ENCODE peak calls at places on chromosomes 2 and 18, in ten cellular contexts. I is sigmoid colon, N is tibial nerve, Y is stomach, T is transverse colon, O is A549, G is GM12878, X is SK-N-SH, B is ovary, Q is suprapubic skin. S is an unnamed sample.
A peak's percentile ranks its signal among the peaks of the same experiment; 100 is the strongest.

GRCh38 chr2:55431982-55432627 is 12.4 kb upstream of the CCDC88A start:
- DNase-seq in Y (no peak), G (no peak), B (no peak), X (peak; percentile 39), Q (no peak), T (no peak), N (no peak), O (peak; percentile 56), I (no peak), S (no peak)

GRCh38 chr18:79690071-79690470 is 10.5 kb downstream of the CTDP1 start:
- DNase-seq in Q (no peak), Y (no peak), T (no peak), B (no peak), N (no peak), X (peak; percentile 3), I (peak; percentile 45), O (no peak), G (no peak), S (no peak)

GRCh38 chr2:112001136-112001764 is 53.8 kb upstream of the TMEM87B start:
- DNase-seq in T (no peak), B (no peak), G (peak; percentile 24), Y (no peak), N (no peak), X (no peak), Q (no peak), I (no peak), O (no peak), S (no peak)

GRCh38 chr2:223797811-223798721 is 39.3 kb downstream of the AP1S3 start:
- DNase-seq in Y (no peak), T (no peak), G (peak; percentile 56), I (no peak), X (peak; percentile 48), N (no peak), B (peak; percentile 32), O (peak; percentile 66), Q (no peak), S (no peak)

GRCh38 chr2:134619250-134619649 is 99.5 kb downstream of the TMEM163 start:
- DNase-seq in B (no peak), O (no peak), N (no peak), G (no peak), Y (no peak), Q (no peak), X (no peak), T (no peak), I (no peak), S (no peak)

GRCh38 chr18:47250415-47251046 is 929 bp downstream of the SKOR2 start:
- DNase-seq in O (no peak), I (no peak), N (no peak), X (peak; percentile 49), T (no peak), B (no peak), Y (no peak), G (no peak), Q (no peak), S (no peak)

GRCh38 chr2:117269574-117269973 is 544.9 kb upstream of the DDX18 start:
- DNase-seq in N (no peak), G (no peak), Y (no peak), B (no peak), T (no peak), X (peak; percentile 44), Q (no peak), O (no peak), I (no peak), S (no peak)

GRCh38 chr18:44715245-44715644 is 34.6 kb downstream of the SETBP1 start:
- DNase-seq in Q (no peak), I (peak; percentile 93), X (no peak), Y (no peak), N (no peak), O (no peak), G (no peak), T (peak; percentile 47), B (no peak), S (no peak)

GRCh38 chr18:6885992-6886823 is 156.7 kb downstream of the ARHGAP28 start:
- DNase-seq in G (no peak), N (no peak), B (peak; percentile 71), Y (peak; percentile 40), X (peak; percentile 65), T (peak; percentile 14), Q (no peak), I (no peak), O (peak; percentile 24), S (no peak)

GRCh38 chr18:61953161-61953560 is 60.4 kb upstream of the RNF152 start:
- DNase-seq in B (no peak), O (no peak), I (no peak), X (no peak), T (no peak), N (no peak), G (no peak), Y (no peak), Q (no peak), S (no peak)

GRCh38 chr18:9627642-9628041 is 13.3 kb upstream of the PPP4R1 start:
- DNase-seq in Q (no peak), Y (no peak), T (no peak), N (no peak), X (no peak), O (no peak), I (no peak), G (no peak), B (no peak), S (peak; percentile 42)

GRCh38 chr18:31454066-31454708 is 6.6 kb downstream of the DSG3 start:
- DNase-seq in Q (no peak), N (no peak), X (no peak), O (peak; percentile 82), B (no peak), I (no peak), G (no peak), Y (no peak), T (no peak), S (no peak)

GRCh38 chr2:240508832-240509545 is 48.8 kb downstream of the ANKMY1 start:
- DNase-seq in N (no peak), T (no peak), Y (no peak), B (no peak), O (no peak), Q (no peak), X (peak; percentile 3), I (no peak), G (no peak), S (peak; percentile 64)

GRCh38 chr2:240509667-240510512 is 47.9 kb downstream of the ANKMY1 start:
- DNase-seq in G (no peak), I (no peak), T (no peak), Y (no peak), N (no peak), Q (no peak), X (peak; percentile 9), O (no peak), B (no peak), S (peak; percentile 86)

GRCh38 chr2:240512109-240512485 is 45.7 kb downstream of the ANKMY1 start:
- DNase-seq in N (no peak), O (no peak), X (no peak), G (no peak), I (no peak), Q (no peak), B (no peak), T (no peak), Y (no peak), S (no peak)

GRCh38 chr2:240511351-240512108 is 46.3 kb downstream of the ANKMY1 start:
- DNase-seq in T (no peak), Q (no peak), Y (no peak), X (no peak), I (no peak), N (no peak), B (no peak), O (no peak), G (no peak), S (peak; percentile 37)

DNA sequence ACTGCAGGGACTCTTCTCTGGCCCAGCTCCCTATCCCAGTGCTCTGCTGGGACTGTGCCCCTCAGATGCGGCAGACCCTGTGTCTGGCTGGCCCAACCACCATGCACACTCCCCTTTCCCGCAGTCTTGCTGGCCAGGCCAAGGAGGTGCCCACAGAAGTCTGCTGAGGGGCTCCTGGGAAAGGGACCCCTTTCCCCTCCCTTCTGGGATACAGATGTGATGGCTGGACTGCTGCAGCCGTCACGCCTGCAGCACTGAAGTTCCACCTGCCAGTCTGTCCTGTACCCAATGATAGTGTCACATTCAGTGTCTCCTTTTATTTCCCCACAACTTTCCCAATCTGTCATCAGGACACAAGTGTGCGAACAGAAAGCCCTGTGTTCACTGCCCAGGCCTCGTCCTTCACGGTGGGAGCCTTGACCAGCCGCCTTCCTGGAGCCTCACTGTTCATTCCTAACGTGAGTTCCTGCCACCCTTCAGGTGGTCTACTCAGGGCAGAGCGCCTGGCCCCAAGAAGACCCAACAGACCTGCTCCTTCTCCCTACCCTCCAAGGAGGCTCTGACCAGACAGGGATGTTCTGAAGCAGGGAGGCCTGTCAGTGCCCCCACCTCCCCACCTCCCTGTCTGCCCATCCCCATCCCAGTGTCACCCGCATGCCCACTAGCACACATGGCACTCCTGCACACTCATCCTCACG is 47.1 kb downstream of the ANKMY1 start:
- DNase-seq in B (no peak), I (no peak), Q (no peak), O (no peak), N (no peak), T (no peak), Y (no peak), X (peak; percentile 5), G (no peak), S (peak; percentile 37)
- TF ChIP-seq EP300 in B (no peak), I (no peak), Q (no peak), O (no peak), N (no peak), T (no peak), Y (no peak), X (no peak), G (no peak), S (no peak)

GRCh38 chr2:68756178-68756577 is 21.6 kb downstream of the ARHGAP25 start:
- DNase-seq in G (no peak), O (no peak), I (no peak), N (no peak), T (no peak), Q (no peak), X (no peak), Y (no peak), B (no peak), S (peak; percentile 37)
- H3K4me3 ChIP-seq in G (no peak overlapping the region), O (no peak overlapping the region), I (no peak overlapping the region), N (no peak overlapping the region), T (no peak overlapping the region), Q (no peak overlapping the region), X (no peak overlapping the region), Y (no peak overlapping the region), B (no peak overlapping the region), S (no peak overlapping the region)

DNA sequence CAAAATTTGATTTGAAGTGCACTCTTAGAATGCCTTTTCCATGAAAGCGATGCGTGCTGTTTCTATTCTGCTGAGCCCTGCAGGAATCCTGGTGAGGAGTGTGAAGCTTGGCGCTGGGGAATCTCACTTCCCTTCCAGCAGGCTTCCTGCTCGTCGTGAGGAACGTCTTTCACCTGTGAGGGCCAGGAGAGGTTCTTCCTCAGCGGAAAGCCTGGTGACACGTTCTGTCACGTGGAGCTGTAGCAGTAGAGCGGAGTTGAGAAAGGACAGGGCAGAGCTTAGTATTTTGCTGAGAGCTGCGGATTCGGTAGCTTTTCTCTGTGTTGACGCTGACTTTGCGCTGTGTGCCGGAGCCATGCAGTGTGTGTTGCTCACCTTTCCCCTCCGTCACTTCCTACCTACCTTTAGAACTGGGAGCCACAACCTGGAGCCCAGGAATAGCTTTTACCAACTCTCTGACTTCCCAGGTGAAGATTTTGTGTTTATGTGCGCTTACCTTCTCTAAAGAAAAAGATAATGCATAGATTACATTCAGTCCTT is 294.8 kb downstream of the PTGR3 start:
- DNase-seq in Q (no peak), Y (no peak), I (no peak), O (no peak), B (no peak), G (no peak), X (no peak), T (no peak), N (no peak), S (no peak)
- TF ChIP-seq EP300 in Q (no peak), Y (no peak), I (no peak), O (no peak), B (no peak), G (no peak), X (no peak), T (no peak), N (no peak), S (no peak)

GRCh38 chr18:57789105-57789504 is 14.0 kb downstream of the ATP8B1 start:
- DNase-seq in I (no peak), O (no peak), Q (no peak), G (no peak), T (no peak), X (no peak), B (no peak), Y (no peak), N (no peak), S (no peak)
- H3K4me3 ChIP-seq in I (peak overlapping the region; percentile 8), O (no peak overlapping the region), Q (peak overlapping the region; percentile 3), G (no peak overlapping the region), T (no peak overlapping the region), X (peak overlapping the region; percentile 15), B (no peak overlapping the region), Y (no peak overlapping the region), N (no peak overlapping the region), S (peak overlapping the region; percentile 15)

S was measured in esophagus muscularis mucosa.